ENCODE peak calls at places on chromosomes 4 and X, in six cellular contexts. M, Z, O, H, I and E are unnamed samples.
A peak's percentile ranks its signal among the peaks of the same experiment; 100 is the strongest.

GRCh38 chrX:10634681-10635161 is 14.3 kb upstream of the MID1 start:
- DNase-seq in O (peak; percentile 94), H (no peak), Z (peak; percentile 81), I (peak; percentile 90), M (no peak), E (no peak)

GRCh38 chrX:140343226-140343873 is 161.5 kb downstream of the SOX3 start:
- DNase-seq in I (peak; percentile 24), Z (no peak), M (no peak), O (peak; percentile 1), H (no peak), E (no peak)

GRCh38 chr4:40969499-40969898 is 219.7 kb downstream of the NSUN7 start:
- DNase-seq in Z (no peak), O (no peak), M (no peak), I (no peak), H (no peak), E (no peak)

GRCh38 chrX:15143050-15143824 is 126.6 kb downstream of the ASB9 start:
- DNase-seq in M (no peak), Z (peak; percentile 34), I (peak; percentile 59), O (peak; percentile 45), H (no peak), E (no peak)

GRCh38 chrX:139559383-139560042 is 29.0 kb downstream of the F9 start:
- DNase-seq in H (no peak), Z (peak; percentile 24), M (no peak), O (peak; percentile 43), I (peak; percentile 65), E (no peak)

GRCh38 chr4:110196871-110197420 is 1.5 kb downstream of the ELOVL6 start:
- DNase-seq in Z (no peak), M (peak; percentile 88), H (peak; percentile 62), O (peak; percentile 31), I (peak; percentile 70), E (no peak)

GRCh38 chr4:102439835-102440234 is 61.3 kb upstream of the NFKB1 start:
- DNase-seq in Z (no peak), H (no peak), M (no peak), I (peak; percentile 83), O (peak; percentile 84), E (no peak)

GRCh38 chr4:85368932-85369331 is 106.0 kb upstream of the ARHGAP24 start:
- DNase-seq in I (no peak), Z (no peak), H (no peak), M (no peak), O (no peak), E (no peak)

GRCh38 chr4:169307581-169307980 is 36.8 kb upstream of the SH3RF1 start:
- DNase-seq in Z (no peak), M (no peak), I (no peak), O (no peak), H (no peak), E (no peak)

GRCh38 chrX:7318661-7319060 is 170.7 kb upstream of the PUDP start:
- DNase-seq in H (no peak), O (no peak), M (no peak), Z (no peak), I (no peak), E (no peak)

GRCh38 chrX:25019707-25020390 is 4.1 kb upstream of the ARX start:
- DNase-seq in I (no peak), M (no peak), H (no peak), Z (no peak), O (no peak), E (no peak)

GRCh38 chr4:683982-684571 is 4.9 kb downstream of the SLC49A3 start:
- DNase-seq in H (peak; percentile 68), I (peak; percentile 89), O (peak; percentile 57), Z (peak; percentile 51), M (peak; percentile 82), E (no peak)

GRCh38 chrX:118770133-118770760 is 42.8 kb downstream of the IL13RA1 start:
- DNase-seq in M (no peak), H (no peak), I (no peak), Z (no peak), O (no peak), E (no peak)

GRCh38 chrX:47166126-47166525 is 21.1 kb downstream of the RBM10 start:
- DNase-seq in M (no peak), H (no peak), O (peak; percentile 32), Z (no peak), I (peak; percentile 46), E (no peak)

GRCh38 chrX:56226980-56227379 is 5.2 kb upstream of the KLF8 start:
- DNase-seq in H (no peak), O (no peak), I (no peak), M (no peak), Z (no peak), E (no peak)

GRCh38 chr4:41639291-41639690 is 101.3 kb downstream of the LIMCH1 start:
- DNase-seq in I (no peak), Z (no peak), O (no peak), H (no peak), M (no peak), E (no peak)

GRCh38 chrX:151970661-151971060 is 3.8 kb downstream of the GABRE start:
- DNase-seq in M (peak; percentile 88), O (peak; percentile 65), Z (no peak), I (peak; percentile 92), H (peak; percentile 81), E (peak; percentile 83)

GRCh38 chrX:23656684-23657083 is 10.6 kb upstream of the PRDX4 start:
- DNase-seq in M (no peak), H (no peak), O (peak; percentile 26), Z (no peak), I (peak; percentile 36), E (no peak)

GRCh38 chr4:155999743-156000142 is 46.1 kb upstream of the CTSO start:
- DNase-seq in H (peak; percentile 37), I (no peak), M (no peak), Z (peak; percentile 0), O (no peak), E (no peak)

GRCh38 chrX:153061732-153062131 is 5.5 kb downstream of the PNMA3 start:
- DNase-seq in Z (no peak), M (no peak), I (peak; percentile 68), H (no peak), O (peak; percentile 55), E (no peak)

GRCh38 chrX:106467422-106467821 is 144.4 kb upstream of the RADX start:
- DNase-seq in O (no peak), M (no peak), I (no peak), H (no peak), Z (no peak), E (no peak)

GRCh38 chr4:141565379-141566089 is 70.8 kb upstream of the IL15 start:
- DNase-seq in Z (no peak), I (no peak), M (no peak), O (peak; percentile 33), H (no peak), E (no peak)

GRCh38 chr4:113644398-113644797 is 117.1 kb downstream of the CAMK2D start:
- DNase-seq in Z (no peak), H (no peak), M (no peak), O (no peak), I (no peak), E (no peak)
- H3K36me3 ChIP-seq in Z (no peaks in the 10 kb centered on the region), H (no peaks in the 10 kb centered on the region), M (no peaks in the 10 kb centered on the region), O (no peaks in the 10 kb centered on the region), I (peaks cover under 1% of the 10 kb centered on the region), E (no peaks in the 10 kb centered on the region)

GRCh38 chrX:49184294-49185061 is 1.7 kb downstream of the PRICKLE3 start:
- DNase-seq in Z (peak; percentile 86), I (peak; percentile 92), O (peak; percentile 83), M (peak; percentile 96), H (peak; percentile 90), E (peak; percentile 94)
- H3K4me3 ChIP-seq in Z (peak overlapping the region; percentile 71), I (peak overlapping the region; percentile 80), O (peak overlapping the region; percentile 32), M (no peak overlapping the region), H (peak overlapping the region; percentile 66), E (peak overlapping the region; percentile 54)

GRCh38 chrX:130048686-130049222 is 61.5 kb downstream of the ELF4 start:
- DNase-seq in H (no peak), M (no peak), Z (no peak), I (no peak), O (no peak), E (no peak)

GRCh38 chrX:130051176-130051845 is 59.0 kb downstream of the ELF4 start:
- DNase-seq in M (no peak), H (no peak), I (no peak), O (no peak), Z (no peak), E (no peak)

GRCh38 chrX:130053236-130053635 is 57.1 kb downstream of the ELF4 start:
- DNase-seq in I (no peak), O (no peak), M (no peak), H (no peak), Z (no peak), E (no peak)

GRCh38 chrX:130049821-130050220 is 60.5 kb downstream of the ELF4 start:
- DNase-seq in Z (no peak), I (no peak), H (peak; percentile 43), M (no peak), O (no peak), E (no peak)

DNA sequence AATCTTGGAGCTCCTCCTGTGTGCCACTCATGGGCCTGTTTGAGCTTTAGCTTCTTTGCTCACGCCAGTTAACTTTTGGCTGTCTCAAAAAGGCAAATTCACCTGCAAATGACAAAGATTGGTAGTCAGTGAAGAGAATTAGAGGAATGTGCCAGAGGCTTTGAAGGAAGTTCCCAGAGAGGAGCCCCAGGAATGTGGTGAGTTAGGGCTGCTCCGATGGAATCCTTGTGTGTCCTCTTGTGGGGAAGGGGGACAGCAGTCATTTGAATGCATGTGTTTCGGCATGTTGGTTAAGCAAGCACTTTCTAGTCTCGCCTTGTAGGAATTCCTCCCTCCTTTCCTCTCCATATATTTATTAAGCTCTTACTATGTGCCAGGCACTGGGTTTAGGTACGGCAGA is 62.9 kb downstream of the ELF4 start:
- DNase-seq in Z (no peak), O (no peak), H (no peak), M (no peak), I (no peak), E (no peak)
- H3K36me3 ChIP-seq in Z (peaks cover 11% of the 10 kb centered on the region), O (peaks cover 18% of the 10 kb centered on the region), H (peaks cover 49% of the 10 kb centered on the region), M (peaks cover 4% of the 10 kb centered on the region), I (no peaks in the 10 kb centered on the region), E (peaks cover 33% of the 10 kb centered on the region)

DNA sequence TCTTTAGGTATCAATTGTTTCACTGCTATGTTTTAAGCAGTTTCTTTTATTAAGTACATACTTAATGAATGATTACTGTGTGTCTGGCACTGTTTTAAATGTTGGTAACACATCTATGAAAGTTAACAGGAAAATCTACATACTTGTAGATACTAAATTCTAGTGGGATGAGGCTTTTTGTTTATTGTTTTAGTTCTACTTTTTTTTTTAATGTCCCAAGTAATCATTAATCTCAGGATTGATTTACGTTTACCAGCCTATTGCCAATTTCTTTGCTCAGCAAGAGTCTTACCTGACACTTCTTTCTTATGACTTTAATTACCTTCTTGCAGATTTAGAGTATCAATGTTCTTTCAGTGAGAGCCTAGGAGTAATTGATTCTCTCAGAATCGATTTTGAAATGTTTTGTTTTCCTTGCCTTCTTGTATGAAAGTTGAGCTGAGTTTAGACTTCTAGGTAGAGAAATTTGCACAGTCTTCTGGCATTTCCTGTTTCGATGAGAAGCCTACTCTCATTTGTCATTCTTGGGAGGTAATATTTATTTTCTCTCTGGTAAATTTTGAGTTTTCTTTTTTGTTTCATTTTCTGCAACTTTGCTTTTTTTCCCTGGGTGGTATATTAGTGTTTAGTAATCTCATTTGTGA is 235.2 kb upstream of the ANKRD50 start:
- DNase-seq in Z (no peak), M (no peak), O (no peak), H (no peak), I (peak; percentile 26), E (no peak)
- H3K4me3 ChIP-seq in Z (no peak overlapping the region), M (no peak overlapping the region), O (no peak overlapping the region), H (no peak overlapping the region), I (peak overlapping the region; percentile 28), E (no peak overlapping the region)